ENCODE peak calls at places on chromosome 10, in eight cellular contexts. One of them, this sample, is unnamed. For H3K4me1, the result is how much of the 10 kb centered on the place peaks cover.

GRCh38 chr10:108789911-108790310 is 1133.4 kb downstream of the XPNPEP1 start:
- DNase-seq in gastrocnemius medialis: no peak
- DNase-seq in heart right ventricle: no peak
- DNase-seq in astrocyte: peak
- DNase-seq in HCT116: no peak
- DNase-seq in kidney: no peak
- DNase-seq in psoas muscle: no peak
- DNase-seq in left ventricle myocardium inferior: no peak
- DNase-seq in this sample: no peak

GRCh38 chr10:13633689-13634088 is 46.9 kb downstream of the PRPF18 start:
- DNase-seq in left ventricle myocardium inferior: peak
- DNase-seq in psoas muscle: peak
- DNase-seq in HCT116: no peak
- DNase-seq in astrocyte: peak
- DNase-seq in kidney: no peak
- DNase-seq in gastrocnemius medialis: peak
- DNase-seq in heart right ventricle: peak
- DNase-seq in this sample: no peak

GRCh38 chr10:127871631-127872010 is 21.1 kb downstream of the CLRN3 start:
- DNase-seq in heart right ventricle: no peak
- DNase-seq in psoas muscle: no peak
- DNase-seq in astrocyte: no peak
- DNase-seq in kidney: peak
- DNase-seq in HCT116: no peak
- DNase-seq in left ventricle myocardium inferior: no peak
- DNase-seq in gastrocnemius medialis: no peak
- DNase-seq in this sample: no peak

GRCh38 chr10:44924261-44925040 is 13.3 kb downstream of the TMEM72 start:
- DNase-seq in left ventricle myocardium inferior: no peak
- DNase-seq in gastrocnemius medialis: no peak
- DNase-seq in psoas muscle: no peak
- DNase-seq in HCT116: no peak
- DNase-seq in kidney: no peak
- DNase-seq in astrocyte: no peak
- DNase-seq in heart right ventricle: no peak
- DNase-seq in this sample: no peak

GRCh38 chr10:24645784-24646183 is 77.9 kb downstream of the ARHGAP21 start:
- DNase-seq in psoas muscle: no peak
- DNase-seq in left ventricle myocardium inferior: no peak
- DNase-seq in gastrocnemius medialis: no peak
- DNase-seq in astrocyte: no peak
- DNase-seq in heart right ventricle: no peak
- DNase-seq in HCT116: no peak
- DNase-seq in kidney: no peak
- DNase-seq in this sample: no peak

GRCh38 chr10:13678444-13678843 is 91.7 kb downstream of the PRPF18 start:
- DNase-seq in psoas muscle: no peak
- DNase-seq in gastrocnemius medialis: no peak
- DNase-seq in HCT116: no peak
- DNase-seq in astrocyte: no peak
- DNase-seq in kidney: no peak
- DNase-seq in heart right ventricle: no peak
- DNase-seq in left ventricle myocardium inferior: no peak
- DNase-seq in this sample: no peak

GRCh38 chr10:15567952-15568351 is 151.8 kb downstream of the ITGA8 start:
- DNase-seq in astrocyte: no peak
- DNase-seq in kidney: no peak
- DNase-seq in HCT116: no peak
- DNase-seq in heart right ventricle: no peak
- DNase-seq in psoas muscle: no peak
- DNase-seq in gastrocnemius medialis: no peak
- DNase-seq in left ventricle myocardium inferior: no peak
- DNase-seq in this sample: no peak

GRCh38 chr10:97428572-97428981 is 2.6 kb downstream of the PGAM1 start:
- DNase-seq in psoas muscle: no peak
- DNase-seq in HCT116: no peak
- DNase-seq in heart right ventricle: no peak
- DNase-seq in kidney: no peak
- DNase-seq in gastrocnemius medialis: no peak
- DNase-seq in astrocyte: no peak
- DNase-seq in left ventricle myocardium inferior: no peak
- DNase-seq in this sample: no peak

GRCh38 chr10:75129537-75129936 is 18.1 kb downstream of the SAMD8 start:
- DNase-seq in HCT116: no peak
- DNase-seq in psoas muscle: no peak
- DNase-seq in gastrocnemius medialis: no peak
- DNase-seq in astrocyte: no peak
- DNase-seq in kidney: no peak
- DNase-seq in left ventricle myocardium inferior: no peak
- DNase-seq in heart right ventricle: no peak
- DNase-seq in this sample: no peak

GRCh38 chr10:3969876-3970666 is 185.1 kb upstream of the KLF6 start:
- DNase-seq in heart right ventricle: no peak
- DNase-seq in psoas muscle: no peak
- DNase-seq in gastrocnemius medialis: no peak
- DNase-seq in HCT116: no peak
- DNase-seq in left ventricle myocardium inferior: no peak
- DNase-seq in kidney: no peak
- DNase-seq in astrocyte: no peak
- DNase-seq in this sample: no peak

GRCh38 chr10:94042001-94042813 is 48.5 kb downstream of the PLCE1 start:
- DNase-seq in gastrocnemius medialis: no peak
- DNase-seq in HCT116: peak
- DNase-seq in left ventricle myocardium inferior: no peak
- DNase-seq in psoas muscle: no peak
- DNase-seq in heart right ventricle: no peak
- DNase-seq in astrocyte: peak
- DNase-seq in kidney: no peak
- DNase-seq in this sample: no peak

GRCh38 chr10:102403115-102403514 is 7.6 kb downstream of the NFKB2 start:
- DNase-seq in heart right ventricle: no peak
- DNase-seq in kidney: peak
- DNase-seq in psoas muscle: no peak
- DNase-seq in left ventricle myocardium inferior: no peak
- DNase-seq in gastrocnemius medialis: no peak
- DNase-seq in HCT116: no peak
- DNase-seq in astrocyte: no peak
- DNase-seq in this sample: no peak

GRCh38 chr10:14553434-14553833 is 221.3 kb downstream of the FAM107B start:
- DNase-seq in kidney: no peak
- DNase-seq in heart right ventricle: no peak
- DNase-seq in psoas muscle: no peak
- DNase-seq in astrocyte: peak
- DNase-seq in left ventricle myocardium inferior: no peak
- DNase-seq in gastrocnemius medialis: no peak
- DNase-seq in HCT116: no peak
- DNase-seq in this sample: no peak

GRCh38 chr10:797179-797578 is 107.7 kb upstream of the DIP2C start:
- DNase-seq in astrocyte: no peak
- DNase-seq in HCT116: no peak
- DNase-seq in gastrocnemius medialis: no peak
- DNase-seq in kidney: no peak
- DNase-seq in heart right ventricle: no peak
- DNase-seq in psoas muscle: no peak
- DNase-seq in left ventricle myocardium inferior: no peak
- DNase-seq in this sample: no peak

GRCh38 chr10:88557659-88558058 is 25.5 kb downstream of the RNLS start:
- DNase-seq in psoas muscle: no peak
- DNase-seq in gastrocnemius medialis: no peak
- DNase-seq in kidney: no peak
- DNase-seq in heart right ventricle: no peak
- DNase-seq in left ventricle myocardium inferior: no peak
- DNase-seq in HCT116: no peak
- DNase-seq in astrocyte: peak
- DNase-seq in this sample: no peak

DNA sequence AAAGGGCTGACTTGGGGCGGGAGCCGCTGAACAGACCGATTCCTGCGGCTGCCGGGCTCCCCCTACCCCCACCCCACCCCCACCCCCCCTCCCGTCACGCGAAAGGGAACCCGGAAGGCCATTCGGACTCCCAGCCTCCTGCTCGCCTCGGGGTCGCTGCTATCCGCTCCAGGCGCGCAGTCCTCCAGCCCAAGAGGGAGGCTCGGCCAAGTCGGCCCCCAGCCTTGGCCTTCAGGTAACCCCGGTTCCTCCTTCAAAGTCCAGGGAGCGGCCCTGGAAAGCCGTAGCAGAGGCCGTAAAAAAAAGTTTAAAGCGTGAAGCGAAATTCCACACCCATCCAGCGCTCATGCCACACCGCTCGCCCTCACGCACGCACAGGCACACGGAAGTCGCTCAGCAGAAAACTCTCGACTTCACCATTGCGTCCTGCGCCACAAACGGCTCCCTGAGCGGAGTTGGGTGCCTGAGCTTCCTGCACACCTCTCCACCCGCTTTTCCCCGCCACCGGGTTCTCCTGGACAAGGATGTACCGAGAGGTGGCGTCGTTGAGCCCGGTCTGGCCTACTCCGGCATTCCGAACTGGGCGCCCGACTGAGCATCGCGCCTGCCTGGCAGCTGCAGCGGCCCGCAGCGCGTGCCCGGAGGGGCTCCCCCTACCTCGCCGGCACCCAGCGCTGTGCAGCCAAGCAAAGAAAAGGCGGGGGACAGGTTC is 1.4 kb downstream of the SORCS3 start:
- DNase-seq in gastrocnemius medialis: no peak
- DNase-seq in psoas muscle: no peak
- DNase-seq in HCT116: no peak
- DNase-seq in kidney: peak
- DNase-seq in left ventricle myocardium inferior: no peak
- DNase-seq in astrocyte: peak
- DNase-seq in heart right ventricle: peak
- DNase-seq in this sample: no peak
- TF ChIP-seq CTCF in gastrocnemius medialis: no peak
- TF ChIP-seq CTCF in psoas muscle: no peak
- TF ChIP-seq CTCF in HCT116: no peak
- TF ChIP-seq CTCF in kidney: no peak
- TF ChIP-seq CTCF in left ventricle myocardium inferior: peak
- TF ChIP-seq CTCF in astrocyte: peak
- TF ChIP-seq CTCF in heart right ventricle: peak
- TF ChIP-seq CTCF in this sample: no peak

DNA sequence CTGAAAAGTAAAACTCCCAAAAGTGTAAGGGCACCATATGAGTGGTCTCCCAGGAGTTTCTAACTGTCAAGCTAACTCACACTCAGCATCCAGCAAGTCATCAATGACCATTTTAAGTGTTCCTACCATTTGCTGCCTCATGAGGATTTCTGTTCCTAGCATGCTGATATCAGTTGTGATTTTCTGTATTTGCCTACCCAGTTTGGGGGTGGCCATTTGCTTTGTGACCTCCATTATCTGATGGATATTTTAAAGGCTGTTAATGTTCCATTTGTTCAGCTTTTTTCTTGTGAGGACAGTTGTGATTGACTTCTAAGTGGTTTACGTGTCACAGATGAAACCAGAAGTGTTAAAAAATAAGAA is 2.9 kb downstream of the FAM24B start:
- DNase-seq in HCT116: no peak
- DNase-seq in heart right ventricle: no peak
- DNase-seq in left ventricle myocardium inferior: no peak
- DNase-seq in gastrocnemius medialis: no peak
- DNase-seq in kidney: no peak
- DNase-seq in astrocyte: no peak
- DNase-seq in psoas muscle: no peak
- DNase-seq in this sample: no peak
- H3K4me3 ChIP-seq in HCT116: no peak
- H3K4me3 ChIP-seq in heart right ventricle: no peak
- H3K4me3 ChIP-seq in left ventricle myocardium inferior: no peak
- H3K4me3 ChIP-seq in gastrocnemius medialis: no peak
- H3K4me3 ChIP-seq in kidney: no peak
- H3K4me3 ChIP-seq in astrocyte: no peak
- H3K4me3 ChIP-seq in psoas muscle: no peak
- H3K4me3 ChIP-seq in this sample: no peak

GRCh38 chr10:124724279-124725027 is 19.7 kb downstream of the FAM53B start:
- DNase-seq in left ventricle myocardium inferior: no peak
- DNase-seq in HCT116: no peak
- DNase-seq in gastrocnemius medialis: no peak
- DNase-seq in psoas muscle: no peak
- DNase-seq in kidney: peak
- DNase-seq in heart right ventricle: no peak
- DNase-seq in astrocyte: no peak
- DNase-seq in this sample: no peak
- H3K4me1 ChIP-seq in left ventricle myocardium inferior: half or more
- H3K4me1 ChIP-seq in HCT116: under half
- H3K4me1 ChIP-seq in gastrocnemius medialis: half or more
- H3K4me1 ChIP-seq in psoas muscle: half or more
- H3K4me1 ChIP-seq in kidney: half or more
- H3K4me1 ChIP-seq in heart right ventricle: half or more
- H3K4me1 ChIP-seq in astrocyte: under half
- H3K4me1 ChIP-seq in this sample: under half

GRCh38 chr10:17183110-17183509 is 18.4 kb downstream of the TRDMT1 start:
- DNase-seq in psoas muscle: no peak
- DNase-seq in heart right ventricle: no peak
- DNase-seq in HCT116: no peak
- DNase-seq in left ventricle myocardium inferior: no peak
- DNase-seq in gastrocnemius medialis: no peak
- DNase-seq in kidney: no peak
- DNase-seq in astrocyte: no peak
- DNase-seq in this sample: no peak
- TF ChIP-seq CTCF in psoas muscle: no peak
- TF ChIP-seq CTCF in heart right ventricle: no peak
- TF ChIP-seq CTCF in HCT116: no peak
- TF ChIP-seq CTCF in left ventricle myocardium inferior: peak
- TF ChIP-seq CTCF in gastrocnemius medialis: no peak
- TF ChIP-seq CTCF in kidney: no peak
- TF ChIP-seq CTCF in astrocyte: peak
- TF ChIP-seq CTCF in this sample: peak

GRCh38 chr10:110304394-110304779 is 333 bp downstream of the SMNDC1 start:
- DNase-seq in psoas muscle: no peak
- DNase-seq in gastrocnemius medialis: no peak
- DNase-seq in HCT116: no peak
- DNase-seq in kidney: no peak
- DNase-seq in astrocyte: no peak
- DNase-seq in heart right ventricle: peak
- DNase-seq in left ventricle myocardium inferior: no peak
- DNase-seq in this sample: no peak

GRCh38 chr10:110303681-110304080 is 1.0 kb downstream of the SMNDC1 start:
- DNase-seq in astrocyte: no peak
- DNase-seq in left ventricle myocardium inferior: no peak
- DNase-seq in kidney: no peak
- DNase-seq in gastrocnemius medialis: no peak
- DNase-seq in heart right ventricle: no peak
- DNase-seq in psoas muscle: no peak
- DNase-seq in HCT116: no peak
- DNase-seq in this sample: no peak

GRCh38 chr10:110304780-110305421 is at the start of gene SMNDC1:
- DNase-seq in psoas muscle: peak
- DNase-seq in HCT116: peak
- DNase-seq in gastrocnemius medialis: peak
- DNase-seq in kidney: peak
- DNase-seq in heart right ventricle: peak
- DNase-seq in astrocyte: peak
- DNase-seq in left ventricle myocardium inferior: peak
- DNase-seq in this sample: peak

GRCh38 chr10:110296966-110297365 is 7.8 kb downstream of the SMNDC1 start:
- DNase-seq in heart right ventricle: no peak
- DNase-seq in left ventricle myocardium inferior: no peak
- DNase-seq in gastrocnemius medialis: no peak
- DNase-seq in kidney: no peak
- DNase-seq in astrocyte: no peak
- DNase-seq in psoas muscle: no peak
- DNase-seq in HCT116: no peak
- DNase-seq in this sample: no peak

GRCh38 chr10:110300486-110300986 is 4.2 kb downstream of the SMNDC1 start:
- DNase-seq in HCT116: no peak
- DNase-seq in left ventricle myocardium inferior: no peak
- DNase-seq in heart right ventricle: no peak
- DNase-seq in gastrocnemius medialis: no peak
- DNase-seq in kidney: no peak
- DNase-seq in psoas muscle: no peak
- DNase-seq in astrocyte: no peak
- DNase-seq in this sample: no peak
- H3K4me3 ChIP-seq in HCT116: no peak
- H3K4me3 ChIP-seq in left ventricle myocardium inferior: no peak
- H3K4me3 ChIP-seq in heart right ventricle: no peak
- H3K4me3 ChIP-seq in gastrocnemius medialis: no peak
- H3K4me3 ChIP-seq in kidney: no peak
- H3K4me3 ChIP-seq in psoas muscle: no peak
- H3K4me3 ChIP-seq in astrocyte: no peak
- H3K4me3 ChIP-seq in this sample: no peak